ENCODE peak calls at places on chromosomes 6 and 20, in eight cellular contexts. I is left lung, C is Panc1, U is astrocyte of the cerebellum, N is fibroblast of mammary gland, V is A549, A is cardiac fibroblast, Z is dorsolateral prefrontal cortex. L is an unnamed sample.

GRCh38 chr20:7859371-7859802 is 80.9 kb downstream of the HAO1 start:
- DNase-seq in I (no peak), C (peak; percentile 43), U (peak; percentile 57), N (peak; percentile 79), V (peak; percentile 61), A (peak; percentile 80), Z (no peak), L (no peak)

GRCh38 chr6:3058957-3059356 is 9.3 kb upstream of the RIPK1 start:
- DNase-seq in I (no peak), C (no peak), U (no peak), N (no peak), V (no peak), A (no peak), Z (no peak), L (no peak)

GRCh38 chr20:18360601-18361000 is 72.3 kb downstream of the ZNF133 start:
- DNase-seq in I (no peak), C (no peak), U (no peak), N (no peak), V (no peak), A (no peak), Z (no peak), L (no peak)

GRCh38 chr20:59733326-59733725 is 129.0 kb downstream of the PHACTR3 start:
- DNase-seq in I (no peak), C (no peak), U (no peak), N (no peak), V (no peak), A (no peak), Z (no peak), L (peak; percentile 38)

GRCh38 chr20:58131581-58132142 is 96.8 kb downstream of the ANKRD60 start:
- DNase-seq in I (no peak), C (no peak), U (peak; percentile 92), N (peak; percentile 64), V (peak; percentile 42), A (peak; percentile 64), Z (no peak), L (no peak)

GRCh38 chr6:168288781-168289570 is 30.6 kb downstream of the DACT2 start:
- DNase-seq in I (no peak), C (no peak), U (no peak), N (no peak), V (no peak), A (no peak), Z (no peak), L (no peak)

GRCh38 chr20:46117704-46118467 is at the start of gene CD40:
- DNase-seq in I (peak; percentile 88), C (peak; percentile 50), U (peak; percentile 11), N (peak; percentile 77), V (peak; percentile 72), A (peak; percentile 78), Z (no peak), L (peak; percentile 69)

GRCh38 chr6:128882560-128882959 is 378 bp upstream of the LAMA2 start:
- DNase-seq in I (no peak), C (no peak), U (no peak), N (no peak), V (no peak), A (no peak), Z (no peak), L (no peak)

GRCh38 chr20:19786311-19786710 is 28.3 kb downstream of the RIN2 start:
- DNase-seq in I (no peak), C (no peak), U (peak; percentile 94), N (peak; percentile 93), V (no peak), A (peak; percentile 94), Z (no peak), L (no peak)

GRCh38 chr6:93021235-93021909 is 398.0 kb downstream of the EPHA7 start:
- DNase-seq in I (no peak), C (no peak), U (no peak), N (no peak), V (no peak), A (no peak), Z (no peak), L (no peak)

GRCh38 chr6:87909849-87910248 is 137.8 kb upstream of the SPACA1 start:
- DNase-seq in I (no peak), C (no peak), U (peak; percentile 92), N (peak; percentile 89), V (no peak), A (peak; percentile 25), Z (no peak), L (no peak)

GRCh38 chr20:12815369-12815768 is 193.4 kb upstream of the SPTLC3 start:
- DNase-seq in I (no peak), C (no peak), U (no peak), N (no peak), V (no peak), A (no peak), Z (no peak), L (no peak)

GRCh38 chr20:12821249-12821648 is 187.5 kb upstream of the SPTLC3 start:
- DNase-seq in I (no peak), C (no peak), U (no peak), N (no peak), V (no peak), A (no peak), Z (no peak), L (no peak)

GRCh38 chr20:12816009-12816408 is 192.8 kb upstream of the SPTLC3 start:
- DNase-seq in I (no peak), C (no peak), U (no peak), N (no peak), V (no peak), A (no peak), Z (no peak), L (no peak)
- TF ChIP-seq CTCF in I (no peak), C (no peak), U (no peak), N (no peak), V (no peak), A (no peak), Z (no peak), L (no peak)

GRCh38 chr6:142074516-142074915 is 58.2 kb upstream of the GJE1 start:
- DNase-seq in I (no peak), C (no peak), U (no peak), N (no peak), V (no peak), A (no peak), Z (no peak), L (no peak)
- TF ChIP-seq CTCF in I (no peak), C (no peak), U (no peak), N (no peak), V (no peak), A (no peak), Z (no peak), L (no peak)

DNA sequence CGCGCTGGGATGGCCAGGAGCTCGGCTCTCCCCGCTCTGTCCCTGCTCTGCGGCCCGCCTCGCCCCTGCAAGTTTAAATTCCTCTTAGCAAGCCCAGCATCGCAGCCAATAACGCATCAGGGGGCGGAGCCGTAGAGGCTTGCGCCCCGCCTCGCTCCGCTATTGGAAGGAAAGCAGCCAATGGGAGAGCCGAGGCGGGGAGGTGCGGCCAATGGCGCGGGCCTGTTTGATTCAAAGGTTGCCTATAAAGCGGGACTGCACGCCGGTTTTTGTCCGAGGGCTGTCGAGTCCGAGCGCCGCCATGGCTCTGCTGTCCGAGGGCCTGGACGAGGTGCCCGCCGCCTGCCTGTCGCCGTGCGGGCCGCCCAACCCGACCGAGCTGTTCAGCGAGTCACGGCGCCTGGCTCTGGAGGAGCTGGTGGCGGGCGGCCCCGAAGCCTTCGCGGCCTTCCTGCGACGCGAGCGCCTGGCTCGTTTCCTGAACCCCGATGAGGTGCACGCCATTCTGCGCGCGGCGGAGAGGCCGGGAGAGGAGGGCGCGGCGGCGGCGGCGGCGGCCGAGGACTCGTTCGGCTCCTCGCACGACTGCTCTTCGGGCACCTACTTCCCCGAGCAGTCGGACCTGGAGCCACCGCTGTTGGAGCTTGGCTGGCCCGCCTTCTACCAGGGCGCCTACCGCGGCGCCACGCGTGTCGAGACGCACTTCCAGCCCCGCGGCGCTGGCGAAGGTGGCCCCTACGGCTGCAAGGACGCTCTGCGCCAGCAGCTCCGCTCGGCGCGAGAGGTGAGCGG is at the start of gene FAM83D:
- DNase-seq in I (peak; percentile 97), C (peak; percentile 92), U (peak; percentile 88), N (peak; percentile 98), V (peak; percentile 99), A (peak; percentile 99), Z (peak; percentile 97), L (peak; percentile 91)
- TF ChIP-seq CTCF in I (no peak), C (no peak), U (no peak), N (no peak), V (no peak), A (no peak), Z (peak; percentile 73), L (peak; percentile 24)

DNA sequence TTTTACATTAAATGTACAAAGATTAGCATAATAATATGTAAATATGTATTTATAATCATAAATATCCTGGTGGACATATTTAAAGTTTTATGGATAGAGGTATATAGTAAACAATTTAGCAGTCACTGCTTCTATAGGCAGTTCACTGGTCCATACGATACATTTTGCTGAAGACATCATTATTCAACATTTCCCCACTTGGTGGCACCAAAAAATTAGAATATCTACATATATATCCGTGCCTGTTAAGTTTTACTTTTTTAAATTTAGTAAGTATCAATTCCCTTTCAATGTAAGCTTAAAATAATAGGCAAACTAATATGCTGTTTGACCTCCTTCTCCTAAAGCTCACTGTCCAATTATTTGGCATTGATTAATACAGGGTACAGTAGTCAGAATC is 64.2 kb downstream of the LMBRD1 start:
- DNase-seq in I (no peak), C (peak; percentile 13), U (no peak), N (peak; percentile 21), V (no peak), A (peak; percentile 36), Z (no peak), L (no peak)
- TF ChIP-seq CTCF in I (no peak), C (peak; percentile 29), U (no peak), N (peak; percentile 10), V (no peak), A (peak; percentile 31), Z (peak; percentile 33), L (peak; percentile 17)